ENCODE peak calls at places on chromosomes 4 and X, in four cellular contexts. One of them, this sample, is unnamed.

GRCh38 chrX:107766470-107767140 is 9.0 kb downstream of the TSC22D3 start:
- DNase-seq in GM10248: no peak
- DNase-seq in endothelial cell: no peak
- DNase-seq in epithelial cell of esophagus: peak
- DNase-seq in this sample: no peak

GRCh38 chr4:138815811-138816210 is 199.8 kb upstream of the NOCT start:
- DNase-seq in GM10248: no peak
- DNase-seq in endothelial cell: no peak
- DNase-seq in epithelial cell of esophagus: no peak
- DNase-seq in this sample: no peak

GRCh38 chr4:26557164-26557563 is 26.7 kb upstream of the TBC1D19 start:
- DNase-seq in GM10248: no peak
- DNase-seq in endothelial cell: no peak
- DNase-seq in epithelial cell of esophagus: peak
- DNase-seq in this sample: no peak

GRCh38 chr4:3747582-3747906 is 18.6 kb upstream of the ADRA2C start:
- DNase-seq in GM10248: no peak
- DNase-seq in endothelial cell: peak
- DNase-seq in epithelial cell of esophagus: no peak
- DNase-seq in this sample: no peak

GRCh38 chr4:3711183-3712111 is 54.7 kb upstream of the ADRA2C start:
- DNase-seq in GM10248: no peak
- DNase-seq in endothelial cell: no peak
- DNase-seq in epithelial cell of esophagus: no peak
- DNase-seq in this sample: no peak

GRCh38 chrX:152600853-152601635 is 36.7 kb upstream of the GABRQ start:
- DNase-seq in GM10248: no peak
- DNase-seq in endothelial cell: peak
- DNase-seq in epithelial cell of esophagus: no peak
- DNase-seq in this sample: no peak

GRCh38 chr4:87049508-87049907 is 114.7 kb downstream of the AFF1 start:
- DNase-seq in GM10248: no peak
- DNase-seq in endothelial cell: no peak
- DNase-seq in epithelial cell of esophagus: no peak
- DNase-seq in this sample: no peak

GRCh38 chr4:186669159-186669720 is 54.4 kb downstream of the FAT1 start:
- DNase-seq in GM10248: no peak
- DNase-seq in endothelial cell: no peak
- DNase-seq in epithelial cell of esophagus: peak
- DNase-seq in this sample: no peak

GRCh38 chr4:144754562-144755410 is 108.8 kb downstream of the HHIP start:
- DNase-seq in GM10248: no peak
- DNase-seq in endothelial cell: peak
- DNase-seq in epithelial cell of esophagus: peak
- DNase-seq in this sample: no peak

GRCh38 chr4:2260336-2261109 is 1.4 kb downstream of the MXD4 start:
- DNase-seq in GM10248: no peak
- DNase-seq in endothelial cell: no peak
- DNase-seq in epithelial cell of esophagus: no peak
- DNase-seq in this sample: no peak

GRCh38 chr4:172245493-172245892 is 432.3 kb downstream of the GALNTL6 start:
- DNase-seq in GM10248: no peak
- DNase-seq in endothelial cell: no peak
- DNase-seq in epithelial cell of esophagus: no peak
- DNase-seq in this sample: no peak

GRCh38 chr4:54909964-54910363 is 215.4 kb downstream of the KDR start:
- DNase-seq in GM10248: no peak
- DNase-seq in endothelial cell: no peak
- DNase-seq in epithelial cell of esophagus: no peak
- DNase-seq in this sample: no peak

GRCh38 chr4:85909851-85910250 is 434.9 kb downstream of the ARHGAP24 start:
- DNase-seq in GM10248: no peak
- DNase-seq in endothelial cell: no peak
- DNase-seq in epithelial cell of esophagus: no peak
- DNase-seq in this sample: no peak

GRCh38 chrX:13761606-13762005 is 27.1 kb downstream of the OFD1 start:
- DNase-seq in GM10248: peak
- DNase-seq in endothelial cell: no peak
- DNase-seq in epithelial cell of esophagus: peak
- DNase-seq in this sample: no peak

GRCh38 chr4:139876328-139876941 is 210.8 kb downstream of the MGST2 start:
- DNase-seq in GM10248: no peak
- DNase-seq in endothelial cell: no peak
- DNase-seq in epithelial cell of esophagus: peak
- DNase-seq in this sample: no peak

GRCh38 chrX:47749185-47749967 is 87.3 kb upstream of the ZNF81 start:
- DNase-seq in GM10248: no peak
- DNase-seq in endothelial cell: no peak
- DNase-seq in epithelial cell of esophagus: no peak
- DNase-seq in this sample: no peak

GRCh38 chr4:17511041-17511949 is 595 bp downstream of the QDPR start:
- DNase-seq in GM10248: peak
- DNase-seq in endothelial cell: peak
- DNase-seq in epithelial cell of esophagus: peak
- DNase-seq in this sample: no peak

GRCh38 chr4:52234539-52235174 is 183.6 kb downstream of the SPATA18 start:
- DNase-seq in GM10248: no peak
- DNase-seq in endothelial cell: no peak
- DNase-seq in epithelial cell of esophagus: peak
- DNase-seq in this sample: no peak

GRCh38 chrX:40733691-40734090 is 1.7 kb downstream of the MED14 start:
- DNase-seq in GM10248: no peak
- DNase-seq in endothelial cell: no peak
- DNase-seq in epithelial cell of esophagus: no peak
- DNase-seq in this sample: no peak

GRCh38 chrX:131816551-131817136 is 206.5 kb upstream of the STK26 start:
- DNase-seq in GM10248: peak
- DNase-seq in endothelial cell: no peak
- DNase-seq in epithelial cell of esophagus: no peak
- DNase-seq in this sample: no peak

GRCh38 chrX:22748093-22748999 is 251.4 kb upstream of the DDX53 start:
- DNase-seq in GM10248: peak
- DNase-seq in endothelial cell: peak
- DNase-seq in epithelial cell of esophagus: peak
- DNase-seq in this sample: no peak

DNA sequence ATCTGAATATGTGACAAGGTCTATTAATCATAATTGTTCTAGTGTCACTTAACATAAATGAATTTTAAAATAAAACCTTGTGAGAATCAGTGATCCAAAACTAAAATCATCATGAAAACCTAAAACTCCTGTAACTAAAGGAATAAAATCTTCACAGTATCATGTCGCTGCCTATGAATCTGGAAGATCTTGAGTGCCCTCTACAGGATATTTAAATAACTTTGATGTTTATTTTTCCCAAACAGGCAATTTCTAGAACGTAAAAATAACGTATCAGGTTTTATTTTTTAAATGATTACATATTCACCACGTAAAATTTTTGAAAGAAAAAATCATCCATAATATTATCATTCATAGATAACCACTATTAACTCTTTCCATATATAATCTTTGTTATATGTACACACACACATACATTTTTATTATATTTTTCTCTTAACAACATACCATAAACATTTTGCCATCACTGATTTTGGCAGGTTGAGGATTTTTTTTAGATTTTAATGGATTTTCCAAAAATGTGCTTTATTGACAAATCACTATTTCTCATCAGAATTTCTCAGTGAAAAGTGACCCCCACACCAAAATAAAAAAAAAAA is 79.6 kb downstream of the COMMD8 start:
- DNase-seq in GM10248: peak
- DNase-seq in endothelial cell: no peak
- DNase-seq in epithelial cell of esophagus: peak
- DNase-seq in this sample: no peak
- TF ChIP-seq CTCF in GM10248: peak
- TF ChIP-seq CTCF in endothelial cell: peak
- TF ChIP-seq CTCF in epithelial cell of esophagus: peak
- TF ChIP-seq CTCF in this sample: peak

GRCh38 chrX:30935985-30936384 is 46.9 kb upstream of the TAB3 start:
- DNase-seq in GM10248: no peak
- DNase-seq in endothelial cell: peak
- DNase-seq in epithelial cell of esophagus: peak
- DNase-seq in this sample: no peak
- TF ChIP-seq CTCF in GM10248: no peak
- TF ChIP-seq CTCF in endothelial cell: no peak
- TF ChIP-seq CTCF in epithelial cell of esophagus: peak
- TF ChIP-seq CTCF in this sample: peak

DNA sequence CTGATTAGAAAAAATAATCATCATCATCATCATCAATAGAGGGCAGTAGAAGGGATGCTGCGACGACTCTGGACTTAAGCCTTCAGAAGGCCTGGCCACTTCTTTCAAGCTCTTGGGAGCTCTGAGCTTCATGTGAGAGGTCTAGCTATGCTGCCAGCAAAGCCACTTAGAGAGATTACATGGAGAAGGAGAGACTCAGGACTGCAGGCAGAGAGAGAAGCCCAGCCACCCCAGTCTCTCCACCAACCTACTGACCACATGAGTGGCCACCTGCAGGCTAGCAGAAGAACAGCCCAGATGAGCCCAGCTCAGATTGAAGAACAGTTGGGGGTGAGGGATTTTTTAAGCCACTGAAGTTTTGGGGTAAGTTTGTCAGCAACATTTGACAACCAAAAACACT is 17.1 kb upstream of the TMEM150C start:
- DNase-seq in GM10248: no peak
- DNase-seq in endothelial cell: no peak
- DNase-seq in epithelial cell of esophagus: no peak
- DNase-seq in this sample: no peak
- TF ChIP-seq CTCF in GM10248: no peak
- TF ChIP-seq CTCF in endothelial cell: peak
- TF ChIP-seq CTCF in epithelial cell of esophagus: no peak
- TF ChIP-seq CTCF in this sample: no peak

DNA sequence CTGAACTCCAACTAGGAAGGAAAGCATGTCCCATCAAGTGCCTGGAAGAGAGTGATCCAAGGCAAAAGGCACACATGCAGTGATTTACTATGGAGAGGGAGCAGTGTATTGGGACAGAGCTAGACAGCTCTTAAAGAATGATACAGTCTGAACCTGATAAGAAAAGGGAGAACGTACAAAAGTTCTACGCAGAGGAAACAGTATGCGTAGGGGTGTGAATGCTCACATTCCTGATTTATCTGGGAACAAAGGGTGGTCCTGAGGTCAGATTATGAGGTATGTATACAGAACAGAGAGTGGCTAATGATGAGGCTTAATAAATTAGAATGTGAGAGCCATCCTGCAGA is 12.0 kb downstream of the HS3ST1 start:
- DNase-seq in GM10248: no peak
- DNase-seq in endothelial cell: no peak
- DNase-seq in epithelial cell of esophagus: no peak
- DNase-seq in this sample: no peak
- TF ChIP-seq CTCF in GM10248: no peak
- TF ChIP-seq CTCF in endothelial cell: no peak
- TF ChIP-seq CTCF in epithelial cell of esophagus: no peak
- TF ChIP-seq CTCF in this sample: no peak

DNA sequence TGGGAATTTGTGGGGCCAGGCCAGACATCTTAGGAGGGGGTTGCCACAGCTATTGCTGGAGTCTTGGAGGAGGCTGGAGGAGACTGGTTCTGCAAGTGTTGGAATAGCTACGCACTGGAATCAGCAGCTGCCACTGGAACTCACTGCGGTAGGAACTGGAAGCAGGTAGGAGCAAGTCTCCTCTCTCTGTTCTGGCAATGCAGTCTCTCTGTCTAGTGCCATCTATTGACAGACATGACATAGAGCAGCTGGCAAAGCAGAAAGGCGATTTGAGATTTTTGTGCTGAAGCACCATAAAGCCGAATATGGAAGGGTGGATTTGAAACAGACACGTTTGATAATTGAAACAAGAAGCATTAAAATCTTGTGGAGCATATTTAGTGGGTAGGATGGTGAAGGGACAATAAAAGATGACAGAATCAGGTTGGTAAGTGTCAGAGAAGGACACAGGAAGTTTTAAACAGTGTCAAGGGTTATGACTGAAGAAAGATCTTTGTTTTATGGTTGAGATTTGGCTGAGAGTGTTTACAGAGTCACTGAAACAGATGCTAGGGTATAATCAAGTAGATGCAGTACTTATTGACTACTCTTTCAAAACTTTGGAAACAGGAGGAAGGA is 23.5 kb upstream of the SYNPO2 start:
- DNase-seq in GM10248: peak
- DNase-seq in endothelial cell: peak
- DNase-seq in epithelial cell of esophagus: peak
- DNase-seq in this sample: peak
- TF ChIP-seq CTCF in GM10248: peak
- TF ChIP-seq CTCF in endothelial cell: peak
- TF ChIP-seq CTCF in epithelial cell of esophagus: peak
- TF ChIP-seq CTCF in this sample: peak